ENCODE peak calls at places on chromosomes 5 and 9, in five cellular contexts. C is GM12865, H is choroid plexus epithelial cell, Y is dorsolateral prefrontal cortex, U is tibial nerve. V is an unnamed sample.

GRCh38 chr5:81936750-81937149 is 35.1 kb upstream of the ATG10 start:
- DNase-seq in Y (no peak), C (no peak), H (no peak), U (no peak), V (no peak)

GRCh38 chr5:81751836-81752643 is 1.1 kb upstream of the SSBP2 start:
- DNase-seq in Y (peak), C (no peak), H (peak), U (peak), V (no peak)

GRCh38 chr5:6322163-6322713 is 56.1 kb downstream of the MED10 start:
- DNase-seq in U (no peak), Y (no peak), C (no peak), H (no peak), V (no peak)

GRCh38 chr9:133163559-133164208 is at the start of gene GBGT1:
- DNase-seq in C (no peak), H (peak), Y (peak), U (peak), V (peak)

GRCh38 chr5:148393390-148393741 is 9.6 kb downstream of the FBXO38 start:
- DNase-seq in U (no peak), Y (no peak), H (no peak), C (no peak), V (no peak)

GRCh38 chr9:8696536-8696935 is 897.0 kb upstream of the DMAC1 start:
- DNase-seq in U (no peak), H (no peak), C (no peak), Y (no peak), V (no peak)

GRCh38 chr5:81164936-81165335 is 68.2 kb upstream of the CKMT2 start:
- DNase-seq in H (peak), Y (no peak), C (no peak), U (no peak), V (no peak)

GRCh38 chr9:105978336-105978735 is 284.0 kb downstream of the TMEM38B start:
- DNase-seq in H (no peak), U (no peak), Y (no peak), C (no peak), V (no peak)

GRCh38 chr9:127921592-127922120 is 4.8 kb upstream of the ST6GALNAC4 start:
- DNase-seq in U (peak), Y (no peak), H (peak), C (peak), V (peak)

GRCh38 chr5:151156732-151157402 is 712 bp downstream of the ANXA6 start:
- DNase-seq in Y (no peak), H (peak), C (peak), U (no peak), V (no peak)

GRCh38 chr5:100623719-100624118 is 88.5 kb downstream of the FAM174A start:
- DNase-seq in U (no peak), C (peak), Y (no peak), H (peak), V (peak)

GRCh38 chr5:123203105-123203794 is 114.2 kb downstream of the PRDM6 start:
- DNase-seq in H (no peak), C (no peak), U (no peak), Y (no peak), V (peak)

GRCh38 chr9:95854386-95855015 is 21.0 kb upstream of the ERCC6L2 start:
- DNase-seq in C (no peak), H (peak), U (no peak), Y (no peak), V (peak)

GRCh38 chr9:16485575-16486321 is 384.7 kb downstream of the BNC2 start:
- DNase-seq in C (no peak), U (no peak), H (no peak), Y (no peak), V (no peak)

GRCh38 chr9:109745335-109746283 is 34.4 kb upstream of the PALM2AKAP2 start:
- DNase-seq in Y (no peak), U (peak), C (no peak), H (peak), V (peak)

GRCh38 chr5:107466233-107466769 is 204.4 kb downstream of the EFNA5 start:
- DNase-seq in C (no peak), Y (peak), U (no peak), H (peak), V (peak)

GRCh38 chr9:34400275-34400674 is 23.6 kb upstream of the MYORG start:
- DNase-seq in H (no peak), C (no peak), Y (no peak), U (no peak), V (no peak)

GRCh38 chr9:98728500-98728899 is 19.8 kb upstream of the GABBR2 start:
- DNase-seq in U (no peak), Y (no peak), C (no peak), H (no peak), V (no peak)

GRCh38 chr5:175285263-175285662 is 158.7 kb downstream of the DRD1 start:
- DNase-seq in H (no peak), U (no peak), Y (no peak), C (no peak), V (no peak)

GRCh38 chr9:134569626-134570025 is 72.0 kb upstream of the COL5A1 start:
- DNase-seq in H (no peak), Y (no peak), U (no peak), C (no peak), V (no peak)

GRCh38 chr9:116476935-116477381 is 210.1 kb upstream of the TRIM32 start:
- DNase-seq in U (no peak), Y (no peak), C (no peak), H (peak), V (peak)

GRCh38 chr5:137348759-137349158 is 150.4 kb downstream of the SPOCK1 start:
- DNase-seq in Y (no peak), C (no peak), H (no peak), U (no peak), V (no peak)

GRCh38 chr9:137455361-137455991 is 3.7 kb downstream of the NSMF start:
- DNase-seq in U (no peak), Y (no peak), C (no peak), H (no peak), V (no peak)

GRCh38 chr5:134547579-134547978 is 22.1 kb downstream of the JADE2 start:
- DNase-seq in H (peak), Y (no peak), C (no peak), U (no peak), V (peak)

GRCh38 chr9:126150411-126151030 is 176.1 kb upstream of the MVB12B start:
- DNase-seq in U (no peak), H (no peak), C (no peak), Y (no peak), V (no peak)

GRCh38 chr9:38035873-38036272 is 33.2 kb downstream of the SHB start:
- DNase-seq in C (no peak), U (no peak), Y (no peak), H (peak), V (peak)

GRCh38 chr9:72949918-72950325 is 2.9 kb downstream of the ALDH1A1 start:
- DNase-seq in C (no peak), Y (no peak), H (no peak), U (no peak), V (no peak)

GRCh38 chr9:129027685-129028191 is 393 bp downstream of the SH3GLB2 start:
- DNase-seq in Y (no peak), H (no peak), C (peak), U (peak), V (no peak)

GRCh38 chr9:11199335-11199734 is 586.5 kb upstream of the PTPRD start:
- DNase-seq in C (no peak), Y (no peak), U (no peak), H (no peak), V (no peak)

GRCh38 chr5:74477082-74477453 is 163.5 kb downstream of the ENC1 start:
- DNase-seq in H (no peak), U (no peak), C (no peak), Y (no peak), V (no peak)

GRCh38 chr5:58258984-58259684 is 200.8 kb downstream of the PLK2 start:
- DNase-seq in H (no peak), C (no peak), U (no peak), Y (no peak), V (no peak)

DNA sequence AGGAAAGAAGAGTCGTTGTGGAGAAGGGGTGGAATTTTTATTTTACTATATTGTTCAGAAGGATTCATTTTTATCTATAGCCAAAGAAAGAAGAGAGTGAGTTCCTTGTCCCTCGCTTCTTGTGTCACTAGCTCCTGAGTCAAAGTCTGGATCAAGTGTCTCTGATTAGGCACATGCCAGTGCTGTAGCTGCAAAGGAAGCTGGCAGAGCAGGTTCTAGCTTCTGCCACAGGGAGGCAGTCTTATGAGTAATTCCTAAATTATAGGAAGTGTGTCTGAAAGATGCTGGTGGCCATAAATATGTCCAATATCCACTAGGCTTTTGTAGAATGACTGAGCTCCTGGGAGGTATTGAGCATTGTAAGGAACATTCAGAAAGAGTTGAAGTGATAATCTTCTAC is 84.7 kb downstream of the DOCK2 start:
- DNase-seq in Y (no peak), H (no peak), C (no peak), U (no peak), V (no peak)
- TF ChIP-seq CTCF in Y (no peak), H (peak), C (no peak), U (no peak), V (no peak)

DNA sequence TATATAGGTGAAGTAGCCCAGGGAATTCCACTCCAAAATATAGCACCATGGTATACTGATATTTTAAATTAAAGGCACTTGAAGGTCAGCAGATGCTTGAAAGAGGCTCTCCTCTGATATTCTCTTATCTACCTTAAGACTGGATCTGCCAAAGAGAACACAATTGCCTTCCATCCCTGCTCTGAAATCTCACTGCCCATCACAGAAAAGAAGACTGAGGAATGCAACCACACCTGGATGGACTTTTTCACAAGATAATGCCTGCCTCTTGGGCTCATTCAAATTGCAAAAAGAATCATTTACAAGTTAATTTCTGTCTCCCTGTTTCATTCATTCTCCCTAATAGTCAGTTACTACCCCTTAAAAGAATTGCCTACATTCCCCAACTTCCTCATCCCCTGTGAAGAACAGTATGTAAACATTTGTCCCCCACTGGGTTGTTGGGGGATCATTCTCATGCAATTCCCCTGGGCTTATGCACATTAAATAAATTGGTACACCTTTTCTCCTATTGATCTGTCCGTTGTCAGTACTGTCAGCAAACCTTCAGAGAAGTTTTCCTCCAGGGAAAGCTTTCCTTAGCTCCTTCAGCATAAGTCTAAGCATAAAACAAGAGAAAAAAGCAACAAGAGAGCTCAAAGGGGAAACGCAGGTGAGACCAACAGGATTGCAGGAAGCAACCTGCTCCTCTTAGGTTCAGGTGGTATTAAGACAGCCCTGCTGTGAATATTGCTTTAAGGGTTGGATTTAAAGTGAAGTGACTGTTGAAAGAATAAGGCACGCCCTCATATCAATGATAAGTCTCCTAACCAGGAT is 171.4 kb upstream of the SLC30A5 start:
- DNase-seq in Y (no peak), C (no peak), H (no peak), U (no peak), V (no peak)
- H3K4me3 ChIP-seq in Y (no peak), C (no peak), H (no peak), U (no peak), V (no peak)

GRCh38 chr5:98498028-98498427 is 275.4 kb upstream of the RGMB start:
- DNase-seq in Y (no peak), U (no peak), H (no peak), C (no peak), V (no peak)

GRCh38 chr5:98503582-98503981 is 269.9 kb upstream of the RGMB start:
- DNase-seq in Y (no peak), C (no peak), H (no peak), U (no peak), V (no peak)

GRCh38 chr5:98497391-98497790 is 276.1 kb upstream of the RGMB start:
- DNase-seq in C (no peak), Y (no peak), H (no peak), U (no peak), V (no peak)

GRCh38 chr5:98499892-98500291 is 273.6 kb upstream of the RGMB start:
- DNase-seq in H (no peak), U (no peak), Y (no peak), C (no peak), V (no peak)

DNA sequence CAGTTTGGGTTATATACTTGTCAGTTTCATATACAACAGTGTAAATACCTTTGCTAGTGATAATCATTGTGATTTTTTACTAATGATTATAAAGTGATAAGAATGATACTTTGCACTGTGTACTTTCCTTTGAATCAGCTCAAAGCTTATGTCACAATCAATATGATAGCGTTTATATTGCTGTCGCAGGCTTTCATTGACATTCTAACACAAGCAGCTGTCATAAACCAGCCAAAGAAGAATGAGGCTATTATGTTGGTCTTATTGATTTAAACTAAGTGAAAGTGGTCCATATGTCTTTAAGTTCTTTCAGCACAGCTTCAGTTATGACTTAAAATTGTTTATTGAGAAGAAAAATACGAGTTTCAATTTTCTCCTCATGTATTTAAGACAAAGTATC is 272.7 kb upstream of the RGMB start:
- DNase-seq in H (no peak), U (no peak), Y (no peak), C (no peak), V (no peak)
- TF ChIP-seq CTCF in H (no peak), U (no peak), Y (no peak), C (no peak), V (no peak)

GRCh38 chr9:131679261-131680020 is 60.4 kb downstream of the RAPGEF1 start:
- DNase-seq in C (no peak), Y (no peak), H (no peak), U (no peak), V (no peak)
- H3K4me3 ChIP-seq in C (no peak), Y (no peak), H (no peak), U (no peak), V (no peak)

GRCh38 chr5:52895572-52896296 is 93.4 kb upstream of the ITGA2 start:
- DNase-seq in H (no peak), Y (no peak), C (no peak), U (no peak), V (no peak)
- TF ChIP-seq CTCF in H (no peak), Y (no peak), C (no peak), U (no peak), V (no peak)

DNA sequence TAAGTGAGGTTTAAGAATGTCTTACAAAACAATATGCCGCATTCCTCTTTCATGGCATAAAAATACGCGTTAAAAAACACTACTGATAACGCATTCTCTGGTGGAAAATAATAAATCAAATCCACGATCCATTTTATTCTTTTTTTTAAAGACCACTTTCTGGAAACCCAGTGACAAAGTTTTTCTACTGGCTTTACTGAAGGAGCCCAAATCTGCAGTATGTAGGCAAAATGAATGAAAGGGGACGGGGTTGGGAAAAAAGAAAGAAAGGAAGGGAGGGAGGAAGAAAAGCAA is 2.0 kb downstream of the SV2C start:
- DNase-seq in H (no peak), U (no peak), C (no peak), Y (no peak), V (no peak)
- H3K4me3 ChIP-seq in H (no peak), U (no peak), C (no peak), Y (no peak), V (no peak)

DNA sequence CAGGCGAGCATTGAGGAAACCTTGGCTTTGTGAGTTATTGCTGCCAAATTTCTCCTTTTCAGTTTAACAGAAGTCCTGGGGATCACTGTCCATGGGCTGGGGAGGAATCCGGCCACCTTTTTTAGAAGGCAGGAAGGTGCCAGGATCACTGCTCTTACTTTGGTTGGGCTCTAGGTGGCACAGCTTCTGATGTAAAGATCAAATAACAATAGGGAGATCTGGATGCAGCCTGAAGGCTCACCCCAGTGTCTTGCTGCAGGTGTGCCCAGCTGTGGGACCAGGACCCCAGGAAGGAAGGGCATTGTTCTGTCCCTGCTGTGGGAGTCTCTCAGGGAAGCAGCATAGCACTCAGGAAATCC is 69.5 kb downstream of the DAB2IP start:
- DNase-seq in U (no peak), H (no peak), Y (no peak), C (no peak), V (no peak)
- TF ChIP-seq CTCF in U (no peak), H (peak), Y (no peak), C (no peak), V (no peak)

GRCh38 chr5:177428574-177429217 is 2.2 kb downstream of the GRK6 start:
- DNase-seq in U (no peak), H (no peak), C (no peak), Y (no peak), V (no peak)

GRCh38 chr5:177427211-177427822 is 841 bp downstream of the GRK6 start:
- DNase-seq in H (peak), C (no peak), Y (no peak), U (no peak), V (no peak)

GRCh38 chr5:177429248-177430045 is 3.0 kb downstream of the GRK6 start:
- DNase-seq in C (peak), Y (no peak), H (no peak), U (peak), V (no peak)

GRCh38 chr5:177426566-177427210 is at the start of gene GRK6:
- DNase-seq in C (peak), Y (no peak), H (no peak), U (no peak), V (no peak)

DNA sequence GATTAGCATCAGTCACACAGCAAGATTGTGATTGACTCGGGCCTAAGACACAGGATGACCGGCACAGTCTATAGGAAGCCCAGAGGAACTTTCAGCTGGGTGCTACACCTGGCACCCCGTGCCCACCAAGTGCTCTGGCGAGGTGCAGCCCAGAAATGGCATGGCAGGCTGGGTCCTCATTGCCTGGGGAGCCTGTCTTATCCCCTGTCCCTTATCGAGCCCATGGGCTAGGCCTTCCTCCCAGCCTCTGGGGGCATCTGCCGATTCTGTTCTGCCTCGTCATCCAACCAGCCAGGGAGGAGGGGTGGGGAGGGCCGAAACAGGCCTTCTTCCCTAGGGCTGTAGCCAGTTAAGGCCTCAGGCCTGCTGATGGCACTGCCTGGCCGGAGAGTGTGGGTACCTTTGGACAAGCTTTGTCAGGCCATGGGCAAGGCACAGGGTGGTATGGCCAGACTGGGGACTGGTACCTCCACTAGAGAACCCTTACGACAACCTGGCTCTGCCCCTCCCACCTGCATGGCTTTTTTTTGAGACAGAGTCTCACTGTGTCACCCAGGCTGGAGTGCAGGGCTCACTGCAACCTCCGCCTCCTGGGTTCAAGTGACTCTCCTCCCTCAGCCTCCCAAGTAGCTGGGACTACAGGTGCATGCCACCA is 1.6 kb downstream of the GRK6 start:
- DNase-seq in Y (no peak), U (no peak), C (peak), H (no peak), V (no peak)
- H3K4me3 ChIP-seq in Y (no peak), U (no peak), C (peak), H (peak), V (no peak)